ENCODE peak calls at places on chromosomes 4 and X, in six cellular contexts. I is A172; J is myocyte; C is activated CD8-positive, alpha-beta memory T cell treated with anti-CD3 and anti-CD28 coated beads for 48 hours; U is Jurkat, Clone E6-1; Q is AG08395. A is an unnamed sample.

GRCh38 chr4:2698504-2698903 is 57.6 kb downstream of the TNIP2 start:
- DNase-seq in I (no peak), J (no peak), C (no peak), U (no peak), Q (no peak), A (no peak)

GRCh38 chrX:102516314-102516936 is at the start of gene TMSB15A:
- DNase-seq in I (peak; percentile 5), J (peak; percentile 51), C (peak; percentile 7), U (no peak), Q (peak; percentile 60), A (peak; percentile 43)

GRCh38 chr4:11342401-11342800 is 86.3 kb downstream of the HS3ST1 start:
- DNase-seq in I (no peak), J (no peak), C (no peak), U (no peak), Q (no peak), A (no peak)

GRCh38 chr4:157994863-157995262 is 178.0 kb downstream of the GASK1B start:
- DNase-seq in I (peak; percentile 35), J (peak; percentile 26), C (no peak), U (no peak), Q (peak; percentile 6), A (peak; percentile 50)

GRCh38 chrX:106874075-106874474 is 29.1 kb downstream of the RIPPLY1 start:
- DNase-seq in I (no peak), J (no peak), C (no peak), U (peak; percentile 14), Q (peak; percentile 40), A (peak; percentile 13)

GRCh38 chrX:9133426-9133825 is 99.5 kb upstream of the FAM9B start:
- DNase-seq in I (no peak), J (peak; percentile 28), C (no peak), U (no peak), Q (peak; percentile 25), A (peak; percentile 34)

GRCh38 chr4:67103001-67103737 is 442.1 kb downstream of the CENPC start:
- DNase-seq in I (no peak), J (no peak), C (no peak), U (no peak), Q (no peak), A (peak; percentile 17)

GRCh38 chr4:36189511-36190226 is 54.6 kb downstream of the ARAP2 start:
- DNase-seq in I (no peak), J (no peak), C (no peak), U (peak; percentile 69), Q (no peak), A (no peak)

GRCh38 chrX:130778773-130779172 is 124.2 kb downstream of the ENOX2 start:
- DNase-seq in I (no peak), J (no peak), C (no peak), U (no peak), Q (peak; percentile 13), A (peak; percentile 46)

GRCh38 chr4:158033416-158033863 is 139.4 kb downstream of the GASK1B start:
- DNase-seq in I (peak; percentile 77), J (no peak), C (no peak), U (no peak), Q (no peak), A (no peak)

GRCh38 chrX:152573866-152574265 is 63.8 kb upstream of the GABRQ start:
- DNase-seq in I (no peak), J (no peak), C (no peak), U (no peak), Q (no peak), A (no peak)

GRCh38 chr4:145481164-145481941 is at the start of gene SMAD1:
- DNase-seq in I (peak; percentile 61), J (peak; percentile 93), C (peak; percentile 4), U (no peak), Q (peak; percentile 87), A (peak; percentile 87)

GRCh38 chr4:17504081-17504480 is 7.8 kb downstream of the QDPR start:
- DNase-seq in I (no peak), J (no peak), C (no peak), U (no peak), Q (no peak), A (no peak)

GRCh38 chr4:173169428-173170209 is 1.0 kb downstream of the GALNT7 start:
- DNase-seq in I (no peak), J (peak; percentile 81), C (peak; percentile 52), U (peak; percentile 61), Q (peak; percentile 58), A (peak; percentile 71)

GRCh38 chrX:150202641-150203248 is 160.4 kb upstream of the MAMLD1 start:
- DNase-seq in I (no peak), J (no peak), C (no peak), U (no peak), Q (peak; percentile 58), A (peak; percentile 52)

GRCh38 chrX:130110379-130111219 is at the start of gene ELF4:
- DNase-seq in I (no peak), J (peak; percentile 29), C (no peak), U (no peak), Q (peak; percentile 59), A (peak; percentile 45)

GRCh38 chr4:77220841-77221613 is 64.0 kb downstream of the CCNG2 start:
- DNase-seq in I (peak; percentile 38), J (peak; percentile 40), C (no peak), U (no peak), Q (peak; percentile 23), A (peak; percentile 48)

GRCh38 chr4:186481998-186482790 is 73.2 kb downstream of the MTNR1A start:
- DNase-seq in I (no peak), J (no peak), C (no peak), U (no peak), Q (no peak), A (no peak)

GRCh38 chrX:9606971-9607370 is 142.1 kb downstream of the TBL1X start:
- DNase-seq in I (no peak), J (no peak), C (no peak), U (no peak), Q (no peak), A (no peak)

GRCh38 chrX:31258163-31258562 is 186.3 kb upstream of the FTHL17 start:
- DNase-seq in I (no peak), J (no peak), C (no peak), U (no peak), Q (no peak), A (no peak)

GRCh38 chr4:26175016-26175786 is 145.6 kb upstream of the RBPJ start:
- DNase-seq in I (no peak), J (peak; percentile 75), C (no peak), U (no peak), Q (no peak), A (no peak)

GRCh38 chr4:91734682-91735081 is 569.1 kb upstream of the GRID2 start:
- DNase-seq in I (no peak), J (no peak), C (no peak), U (no peak), Q (no peak), A (no peak)

A was measured in LHCN-M2.